ENCODE peak calls at places on chromosome 12, in six cellular contexts. Y, O, H, C, N and D are unnamed samples.

GRCh38 chr12:93978553-93978952 is 169.8 kb upstream of the PLXNC1 start:
- DNase-seq in N (no peak), C (no peak), H (no peak), Y (peak; percentile 38), O (no peak), D (no peak)

GRCh38 chr12:75116611-75117010 is 93.0 kb downstream of the KCNC2 start:
- DNase-seq in N (no peak), C (no peak), Y (no peak), H (no peak), O (no peak), D (no peak)

GRCh38 chr12:122980192-122981035 is at the start of gene ARL6IP4:
- DNase-seq in Y (peak; percentile 82), H (peak; percentile 59), C (peak; percentile 27), N (peak; percentile 47), O (no peak), D (no peak)

GRCh38 chr12:49288412-49288853 is 6.5 kb upstream of the PRPH start:
- DNase-seq in C (peak; percentile 53), N (peak; percentile 76), Y (peak; percentile 71), H (no peak), O (peak; percentile 63), D (peak; percentile 70)

GRCh38 chr12:9134981-9135628 is 19.4 kb upstream of the A2M start:
- DNase-seq in N (peak; percentile 37), H (no peak), O (no peak), Y (no peak), C (no peak), D (no peak)

GRCh38 chr12:58470266-58471010 is 449.9 kb downstream of the LRIG3 start:
- DNase-seq in Y (no peak), N (no peak), H (no peak), O (no peak), C (no peak), D (no peak)

GRCh38 chr12:50110762-50111416 is 1.1 kb upstream of the COX14 start:
- DNase-seq in H (no peak), O (no peak), Y (peak; percentile 70), N (peak; percentile 53), C (no peak), D (no peak)

GRCh38 chr12:116075251-116075650 is 202.2 kb downstream of the MED13L start:
- DNase-seq in C (no peak), O (no peak), H (no peak), Y (no peak), N (no peak), D (no peak)